ENCODE peak calls at places on chromosomes 7 and 10, in six cellular contexts. F is H9, Z is IMR-90, M is H1, W is trophoblast cell, P is mesenchymal stem cell. J is an unnamed sample. For H3K27me3, the result is how much of the 10 kb centered on the place peaks cover.

GRCh38 chr7:78620931-78621330 is 822.4 kb downstream of the PHTF2 start:
- DNase-seq in W (peak), M (no peak), F (peak), Z (peak), P (peak), J (peak)

GRCh38 chr10:55065185-55065584 is 264.2 kb upstream of the PCDH15 start:
- DNase-seq in M (no peak), Z (no peak), P (no peak), W (no peak), F (no peak), J (no peak)

GRCh38 chr7:130133029-130133774 is 62.9 kb downstream of the KLHDC10 start:
- DNase-seq in Z (no peak), F (no peak), W (peak), M (no peak), P (no peak), J (no peak)

GRCh38 chr7:17623546-17624185 is 316.6 kb downstream of the SNX13 start:
- DNase-seq in M (no peak), W (peak), Z (peak), P (peak), F (no peak), J (no peak)

GRCh38 chr7:4239991-4240812 is 441.9 kb upstream of the FOXK1 start:
- DNase-seq in Z (no peak), F (no peak), W (no peak), M (no peak), P (no peak), J (no peak)

GRCh38 chr7:17696422-17696821 is 243.9 kb downstream of the SNX13 start:
- DNase-seq in Z (peak), W (no peak), P (peak), F (no peak), M (no peak), J (no peak)

GRCh38 chr7:39613577-39613976 is 9.8 kb upstream of the RALA start:
- DNase-seq in F (no peak), P (no peak), Z (peak), W (no peak), M (no peak), J (no peak)

GRCh38 chr10:102280397-102281015 is 35.2 kb downstream of the GBF1 start:
- DNase-seq in M (no peak), P (peak), Z (peak), W (no peak), F (no peak), J (no peak)

GRCh38 chr10:13891542-13892431 is 305.0 kb downstream of the PRPF18 start:
- DNase-seq in W (peak), F (no peak), P (no peak), Z (no peak), M (peak), J (peak)

GRCh38 chr10:93062499-93063216 is 2.1 kb downstream of the CYP26C1 start:
- DNase-seq in F (peak), P (no peak), W (peak), Z (peak), M (peak), J (no peak)

GRCh38 chr7:34133983-34134782 is 228.8 kb downstream of the BMPER start:
- DNase-seq in Z (peak), P (peak), W (peak), F (peak), M (peak), J (peak)

GRCh38 chr10:51092402-51092801 is 18.1 kb downstream of the PRKG1 start:
- DNase-seq in P (no peak), W (no peak), F (no peak), Z (peak), M (no peak), J (no peak)

GRCh38 chr7:94394399-94395140 is at the start of gene COL1A2:
- DNase-seq in M (peak), P (peak), Z (peak), W (no peak), F (peak), J (peak)

GRCh38 chr10:110668443-110668842 is 24.3 kb downstream of the RBM20 start:
- DNase-seq in F (no peak), W (no peak), Z (no peak), P (no peak), M (no peak), J (no peak)

GRCh38 chr10:90344226-90344625 is 513.6 kb downstream of the HTR7 start:
- DNase-seq in P (no peak), W (no peak), M (no peak), Z (no peak), F (no peak), J (no peak)

GRCh38 chr7:30995541-30995940 is 31.8 kb downstream of the GHRHR start:
- DNase-seq in M (no peak), W (no peak), P (no peak), Z (peak), F (no peak), J (no peak)

GRCh38 chr7:48718731-48719387 is 205.5 kb upstream of the CDC14C start:
- DNase-seq in P (no peak), M (no peak), W (no peak), F (no peak), Z (no peak), J (no peak)

GRCh38 chr7:154832557-154833138 is 170.3 kb downstream of the PAXIP1 start:
- DNase-seq in F (peak), Z (no peak), P (peak), M (peak), W (peak), J (peak)

GRCh38 chr10:96322275-96322674 is 18.0 kb downstream of the DNTT start:
- DNase-seq in M (no peak), W (no peak), F (no peak), Z (no peak), P (no peak), J (no peak)

GRCh38 chr7:37524807-37525206 is 76.1 kb upstream of the ELMO1 start:
- DNase-seq in M (no peak), Z (no peak), P (no peak), F (no peak), W (no peak), J (no peak)

GRCh38 chr7:151172273-151173141 is 5.0 kb upstream of the GBX1 start:
- DNase-seq in M (peak), F (peak), P (peak), Z (peak), W (peak), J (peak)

GRCh38 chr7:132367795-132368194 is 208.5 kb downstream of the PLXNA4 start:
- DNase-seq in F (no peak), Z (no peak), M (no peak), P (no peak), W (no peak), J (no peak)

GRCh38 chr7:100764841-100765240 is 31.4 kb downstream of the ZAN start:
- DNase-seq in P (no peak), F (no peak), W (peak), Z (no peak), M (no peak), J (no peak)

GRCh38 chr7:154865984-154866685 is 136.8 kb downstream of the PAXIP1 start:
- DNase-seq in F (no peak), P (no peak), W (no peak), M (no peak), Z (no peak), J (no peak)

GRCh38 chr10:102368072-102368471 is 27.4 kb upstream of the NFKB2 start:
- DNase-seq in F (no peak), P (no peak), Z (no peak), W (peak), M (no peak), J (no peak)

GRCh38 chr7:84139986-84140729 is 54.4 kb downstream of the SEMA3A start:
- DNase-seq in F (no peak), Z (peak), W (no peak), M (no peak), P (no peak), J (no peak)

GRCh38 chr7:121447191-121447920 is 51.2 kb upstream of the FAM3C start:
- DNase-seq in W (no peak), F (no peak), Z (no peak), P (no peak), M (no peak), J (no peak)

GRCh38 chr7:115864082-115864481 is 166.5 kb downstream of the TFEC start:
- DNase-seq in Z (no peak), P (no peak), M (no peak), W (no peak), F (no peak), J (no peak)

GRCh38 chr7:128351296-128352123 is 7.8 kb upstream of the RBM28 start:
- DNase-seq in Z (no peak), P (no peak), M (peak), F (peak), W (no peak), J (no peak)

GRCh38 chr7:104926905-104927454 is 87.0 kb upstream of the KMT2E start:
- DNase-seq in F (peak), Z (no peak), M (peak), P (no peak), W (no peak), J (no peak)

GRCh38 chr10:69895759-69896158 is 94.1 kb downstream of the COL13A1 start:
- DNase-seq in M (no peak), Z (peak), P (peak), F (no peak), W (no peak), J (no peak)

GRCh38 chr10:69891057-69891617 is 89.4 kb downstream of the COL13A1 start:
- DNase-seq in P (no peak), Z (no peak), M (no peak), F (no peak), W (no peak), J (no peak)

GRCh38 chr10:69892436-69893215 is 90.9 kb downstream of the COL13A1 start:
- DNase-seq in F (no peak), P (no peak), M (no peak), W (no peak), Z (no peak), J (no peak)

GRCh38 chr10:69890065-69890831 is 88.5 kb downstream of the COL13A1 start:
- DNase-seq in M (no peak), Z (no peak), F (no peak), W (no peak), P (no peak), J (no peak)

DNA sequence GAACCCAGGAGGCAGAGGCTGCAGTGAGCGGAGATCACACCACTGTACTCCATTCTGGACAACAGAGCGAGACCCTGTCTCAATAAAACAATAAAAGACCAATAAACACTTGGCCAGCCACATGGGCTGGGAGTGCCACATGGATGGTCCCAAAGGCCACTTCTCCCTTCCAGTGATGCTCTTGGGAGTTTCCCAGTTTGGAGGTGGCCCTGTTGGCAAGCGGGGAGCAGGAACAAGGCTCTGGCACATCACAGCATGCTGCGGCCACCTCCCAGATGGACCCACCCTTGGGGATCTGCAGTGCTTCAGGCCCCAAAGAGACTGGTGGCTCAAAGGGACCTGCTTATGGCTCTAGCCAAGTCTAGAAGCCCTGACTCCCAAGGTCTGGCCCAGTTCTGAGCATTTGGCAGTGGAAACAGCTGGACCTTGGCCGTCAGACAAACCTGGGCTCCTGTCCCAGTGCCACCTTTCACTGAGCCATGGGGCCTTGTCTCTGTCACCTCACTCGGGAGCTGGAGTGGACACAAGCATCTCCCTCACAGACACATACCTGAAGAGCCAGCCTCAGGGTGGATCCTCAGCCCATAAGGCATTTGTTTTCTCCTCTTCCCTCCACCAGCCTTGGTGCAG is 91.7 kb downstream of the COL13A1 start:
- DNase-seq in F (no peak), W (no peak), P (no peak), M (no peak), Z (no peak), J (no peak)
- H2AFZ ChIP-seq in F (no peak), W (no peak), P (no peak), M (no peak), Z (no peak), J (no peak)

GRCh38 chr10:125152646-125153368 is 7.6 kb downstream of the CTBP2 start:
- DNase-seq in Z (no peak), F (peak), W (no peak), P (peak), M (no peak), J (no peak)
- H2AK5ac ChIP-seq in Z (no peak), F (peak), W (no peak), P (no peak), M (peak), J (no peak)

DNA sequence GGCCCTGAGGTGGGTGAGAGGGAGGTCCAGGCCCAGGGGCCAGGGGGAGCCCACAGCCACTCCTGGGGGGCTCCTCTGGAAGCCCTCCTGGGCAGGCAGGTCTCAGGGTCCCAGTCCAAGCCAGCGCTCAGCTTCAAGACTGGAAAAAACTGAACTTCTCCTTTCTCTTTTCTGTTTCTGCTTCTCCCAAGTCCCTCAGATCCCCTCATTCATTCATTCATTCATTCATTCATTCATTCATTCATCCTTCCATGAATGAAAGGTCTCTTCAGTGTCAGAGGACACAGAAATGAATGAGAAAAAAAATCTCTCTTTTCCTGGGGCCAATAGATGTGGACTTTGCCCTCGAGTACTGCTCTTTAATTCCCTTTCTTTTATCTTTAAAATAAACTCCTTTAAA is 34.6 kb upstream of the PSMG3 start:
- DNase-seq in F (no peak), P (no peak), M (no peak), W (no peak), Z (no peak), J (no peak)
- H3K27me3 ChIP-seq in F (under half), P (half or more), M (under half), W (under half), Z (half or more), J (under half)

GRCh38 chr10:35300063-35300699 is 36.1 kb upstream of the CCNY start:
- DNase-seq in P (peak), M (no peak), W (peak), F (no peak), Z (peak), J (no peak)
- H2AFZ ChIP-seq in P (no peak), M (no peak), W (no peak), F (no peak), Z (peak), J (no peak)

J was measured in neuronal stem cell.